ENCODE peak calls at places on chromosomes 13 and 19, in four cellular contexts. Q, I, S and K are unnamed samples.

GRCh38 chr13:30318026-30318425 is 10.7 kb upstream of the KATNAL1 start:
- DNase-seq in Q (no peak), I (no peak), S (no peak), K (peak)

GRCh38 chr13:66266761-66267160 is 963.4 kb downstream of the PCDH9 start:
- DNase-seq in Q (no peak), I (no peak), S (no peak), K (no peak)

GRCh38 chr19:45331411-45331810 is 8.7 kb upstream of the CKM start:
- DNase-seq in Q (no peak), I (no peak), S (no peak), K (no peak)

GRCh38 chr19:7888145-7888825 is at the start of gene LRRC8E:
- DNase-seq in Q (peak), I (no peak), S (peak), K (peak)

GRCh38 chr13:109712187-109712601 is 74.2 kb downstream of the IRS2 start:
- DNase-seq in Q (no peak), I (no peak), S (no peak), K (no peak)

GRCh38 chr13:108830916-108831315 is 201.5 kb downstream of the MYO16 start:
- DNase-seq in Q (no peak), I (no peak), S (no peak), K (no peak)

GRCh38 chr13:27005556-27005955 is 166.1 kb downstream of the USP12 start:
- DNase-seq in Q (no peak), I (no peak), S (no peak), K (no peak)

GRCh38 chr19:52638601-52639000 is 446 bp upstream of the ZNF83 start:
- DNase-seq in Q (peak), I (peak), S (no peak), K (no peak)

GRCh38 chr19:15297416-15298224 is 34.7 kb downstream of the BRD4 start:
- DNase-seq in Q (no peak), I (no peak), S (no peak), K (peak)

GRCh38 chr19:54790711-54791110 is 12.7 kb upstream of the KIR2DL4 start:
- DNase-seq in Q (no peak), I (no peak), S (no peak), K (no peak)

GRCh38 chr19:35899547-35900214 is 659 bp downstream of the NFKBID start:
- DNase-seq in Q (peak), I (peak), S (peak), K (peak)

GRCh38 chr19:34041922-34042521 is 130.3 kb upstream of the LSM14A start:
- DNase-seq in Q (peak), I (peak), S (peak), K (peak)

GRCh38 chr13:50631041-50631440 is 212.5 kb downstream of the DLEU7 start:
- DNase-seq in Q (no peak), I (no peak), S (no peak), K (no peak)

GRCh38 chr13:32956595-32956933 is 59.7 kb upstream of the KL start:
- DNase-seq in Q (no peak), I (no peak), S (no peak), K (no peak)

GRCh38 chr13:83691966-83692365 is 190.3 kb downstream of the SLITRK1 start:
- DNase-seq in Q (no peak), I (no peak), S (no peak), K (peak)

GRCh38 chr13:78030351-78030750 is 111.7 kb upstream of the EDNRB start:
- DNase-seq in Q (no peak), I (no peak), S (no peak), K (no peak)

GRCh38 chr13:60335531-60335930 is 61.5 kb upstream of the TDRD3 start:
- DNase-seq in Q (no peak), I (no peak), S (no peak), K (peak)

GRCh38 chr13:110516500-110516899 is 45.0 kb downstream of the RAB20 start:
- DNase-seq in Q (no peak), I (no peak), S (no peak), K (no peak)

GRCh38 chr19:38993271-38993670 is 17.7 kb upstream of the FBXO17 start:
- DNase-seq in Q (no peak), I (no peak), S (no peak), K (peak)

GRCh38 chr13:50387124-50387581 is 371.9 kb downstream of the KCNRG start:
- DNase-seq in Q (peak), I (peak), S (peak), K (peak)

GRCh38 chr19:47720669-47721068 is 7.4 kb downstream of the EHD2 start:
- DNase-seq in Q (no peak), I (no peak), S (no peak), K (no peak)

GRCh38 chr19:8233370-8233769 is 24.2 kb downstream of the CERS4 start:
- DNase-seq in Q (no peak), I (no peak), S (no peak), K (no peak)

GRCh38 chr13:76663941-76664340 is 222.3 kb downstream of the KCTD12 start:
- DNase-seq in Q (no peak), I (no peak), S (no peak), K (peak)

GRCh38 chr13:88628882-88629281 is 957.7 kb downstream of the SLITRK5 start:
- DNase-seq in Q (no peak), I (no peak), S (no peak), K (no peak)

GRCh38 chr19:23771761-23772667 is 13.3 kb upstream of the ZNF681 start:
- DNase-seq in Q (no peak), I (no peak), S (no peak), K (no peak)

GRCh38 chr19:46715620-46716012 is 1.3 kb downstream of the PRKD2 start:
- DNase-seq in Q (no peak), I (no peak), S (no peak), K (no peak)

GRCh38 chr19:43594081-43594697 is 1.7 kb downstream of the IRGQ start:
- DNase-seq in Q (no peak), I (no peak), S (no peak), K (no peak)

GRCh38 chr13:98180092-98180491 is 3.0 kb upstream of the RNF113B start:
- DNase-seq in Q (no peak), I (no peak), S (no peak), K (no peak)

GRCh38 chr13:50131998-50132936 is 117.0 kb downstream of the KCNRG start:
- DNase-seq in Q (no peak), I (no peak), S (no peak), K (no peak)

GRCh38 chr19:14147797-14148605 is 11.6 kb upstream of the ASF1B start:
- DNase-seq in Q (peak), I (peak), S (peak), K (peak)

GRCh38 chr19:12365094-12365371 is 450 bp downstream of the ZNF442 start:
- DNase-seq in Q (no peak), I (no peak), S (peak), K (peak)

GRCh38 chr13:110055089-110055488 is 251.9 kb downstream of the COL4A1 start:
- DNase-seq in Q (no peak), I (no peak), S (no peak), K (no peak)

GRCh38 chr13:111020021-111020420 is 95.1 kb upstream of the ARHGEF7 start:
- DNase-seq in Q (peak), I (no peak), S (no peak), K (no peak)

GRCh38 chr13:31201341-31202024 is 1.7 kb downstream of the B3GLCT start:
- DNase-seq in Q (no peak), I (no peak), S (no peak), K (peak)

GRCh38 chr13:48412881-48413351 is at the start of gene LPAR6:
- DNase-seq in Q (no peak), I (no peak), S (no peak), K (peak)
- H3K4me3 ChIP-seq in Q (peak), I (peak), S (peak), K (peak)

GRCh38 chr19:10625003-10625761 is at the start of gene SLC44A2:
- DNase-seq in Q (peak), I (peak), S (peak), K (peak)
- H3K4me3 ChIP-seq in Q (peak), I (peak), S (peak), K (peak)

GRCh38 chr19:28196961-28197360 is 1016.0 kb downstream of the UQCRFS1 start:
- DNase-seq in Q (no peak), I (no peak), S (no peak), K (no peak)

GRCh38 chr19:28207244-28207643 is 1005.7 kb downstream of the UQCRFS1 start:
- DNase-seq in Q (no peak), I (no peak), S (no peak), K (no peak)

GRCh38 chr19:28199323-28199722 is 1013.6 kb downstream of the UQCRFS1 start:
- DNase-seq in Q (no peak), I (no peak), S (no peak), K (no peak)

GRCh38 chr19:28201462-28201943 is 1011.4 kb downstream of the UQCRFS1 start:
- DNase-seq in Q (no peak), I (no peak), S (no peak), K (no peak)
- H3K4me3 ChIP-seq in Q (no peak), I (no peak), S (no peak), K (no peak)

GRCh38 chr13:40986328-40986856 is 32.7 kb downstream of the ELF1 start:
- DNase-seq in Q (no peak), I (no peak), S (no peak), K (peak)
- H3K4me3 ChIP-seq in Q (no peak), I (peak), S (no peak), K (no peak)

DNA sequence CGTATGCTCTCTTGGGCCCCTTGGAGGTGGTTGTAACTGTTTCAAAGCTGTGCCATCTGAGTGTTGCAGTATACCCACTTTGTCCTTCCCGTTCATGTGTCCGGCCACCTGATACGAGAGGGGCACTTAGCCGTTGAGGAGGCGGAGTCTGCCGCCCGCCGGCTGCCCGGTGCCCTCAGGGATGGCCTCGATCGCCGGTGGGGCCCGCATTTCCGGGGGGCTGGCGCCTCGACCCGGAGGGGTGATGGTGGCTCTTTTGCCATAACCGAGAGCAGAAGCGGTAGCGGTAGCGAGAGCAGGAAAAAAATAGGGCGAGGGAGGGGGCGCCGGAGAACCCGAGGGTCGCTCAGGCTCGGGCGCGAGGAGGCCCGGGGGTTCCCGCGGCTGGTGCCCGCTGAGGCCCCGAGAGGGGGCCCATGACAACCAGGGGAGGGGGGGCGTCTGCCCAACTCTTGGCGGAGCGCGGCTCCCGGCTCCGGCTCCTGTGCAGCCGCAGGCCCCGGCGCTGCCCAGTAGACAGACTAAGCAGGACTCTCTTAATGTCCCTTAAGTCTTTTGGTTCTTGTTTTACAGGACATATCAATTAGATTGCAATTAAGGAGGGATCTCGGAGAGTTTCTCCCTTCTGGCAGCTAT is 342.7 kb upstream of the SGCG start:
- DNase-seq in Q (no peak), I (peak), S (no peak), K (no peak)
- H3K4me3 ChIP-seq in Q (no peak), I (peak), S (peak), K (no peak)

DNA sequence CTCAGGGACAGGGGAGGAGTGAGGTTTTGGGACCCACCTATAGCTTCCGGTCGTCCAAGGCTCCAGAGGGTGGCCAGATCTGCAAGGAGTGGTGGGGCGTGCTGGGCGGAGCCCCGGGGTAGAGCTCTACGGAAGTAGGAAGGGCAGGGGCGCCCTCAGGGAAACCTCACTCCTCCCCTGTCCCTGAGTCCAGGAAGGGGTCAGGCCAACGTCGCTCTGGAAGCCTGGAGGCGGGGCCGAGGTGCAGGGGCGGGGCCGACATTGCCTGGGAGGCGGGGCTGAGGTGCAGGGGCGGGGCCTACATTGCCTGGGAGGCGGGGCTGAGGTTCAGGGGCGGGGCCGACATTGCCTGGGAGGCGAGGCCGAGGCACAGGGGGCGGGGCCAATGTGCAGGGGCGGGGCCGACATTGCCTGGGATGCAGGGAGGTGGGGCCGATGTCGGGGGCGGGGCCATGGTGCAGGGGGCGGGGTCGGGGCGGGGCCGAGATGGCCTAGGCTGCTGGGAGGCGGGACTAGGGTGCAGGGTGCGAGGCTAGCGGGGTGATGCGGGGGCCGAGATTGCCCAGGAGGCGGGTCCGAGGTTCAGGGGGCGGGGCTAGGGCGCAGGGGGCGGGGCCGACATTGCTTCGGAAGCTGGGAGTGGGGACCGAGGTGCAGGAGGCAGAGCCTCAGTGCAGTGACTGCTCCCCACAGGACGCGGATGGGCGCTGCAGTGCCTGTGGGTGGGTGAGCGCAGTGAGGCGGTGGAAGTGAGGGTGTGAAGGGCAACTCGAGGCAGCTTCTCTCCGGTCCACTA is 4.9 kb upstream of the PALM start:
- DNase-seq in Q (peak), I (peak), S (peak), K (peak)
- H3K4me3 ChIP-seq in Q (no peak), I (peak), S (peak), K (peak)

DNA sequence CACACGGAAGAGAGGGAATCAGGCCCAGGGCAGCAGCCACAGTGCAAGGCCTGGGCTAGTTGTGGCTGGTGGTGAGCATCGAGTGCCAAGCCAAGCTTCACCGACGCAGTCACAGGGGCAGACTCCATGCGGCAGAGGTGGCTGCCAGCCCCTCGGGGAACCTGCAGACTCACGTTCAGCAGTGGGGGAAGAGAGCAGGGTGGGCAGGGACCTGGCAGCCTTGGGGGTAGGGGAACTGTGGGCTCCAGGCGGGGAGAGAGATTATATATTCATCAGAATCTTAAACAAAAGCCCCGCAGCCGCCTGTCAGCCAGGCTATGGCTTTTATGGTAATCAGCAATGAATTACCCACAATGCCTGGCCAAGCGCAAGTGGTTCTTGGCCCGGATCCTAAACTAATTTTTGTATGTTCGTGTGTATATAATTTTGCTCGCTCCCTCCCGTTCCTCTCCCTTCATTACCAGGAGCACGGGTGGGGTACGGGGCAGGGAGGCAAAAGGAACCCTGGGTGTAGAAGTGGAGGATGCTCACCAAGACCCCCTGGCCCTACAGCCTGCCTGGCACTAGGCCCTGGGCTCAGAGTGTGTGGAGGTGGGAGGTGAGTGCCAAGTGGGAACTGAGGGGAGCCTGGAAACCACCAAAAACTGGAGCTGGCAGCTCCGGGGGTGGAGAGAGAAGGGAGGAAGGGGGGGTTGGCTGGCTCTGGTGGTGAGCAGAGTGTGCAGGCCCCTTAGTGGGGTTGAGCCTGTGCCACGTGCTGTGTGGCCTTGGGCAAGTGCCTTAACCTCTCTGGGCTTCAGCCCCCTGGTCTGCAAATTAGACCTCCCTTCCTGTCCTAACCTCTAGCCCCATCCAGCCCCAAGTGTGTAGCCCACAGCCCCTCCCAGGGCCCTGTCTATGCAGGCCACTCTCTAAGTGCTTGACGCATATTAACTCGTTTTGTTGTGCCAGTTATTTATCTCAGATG is 31.9 kb downstream of the PTPRS start:
- DNase-seq in Q (peak), I (peak), S (peak), K (peak)
- H3K4me3 ChIP-seq in Q (peak), I (peak), S (peak), K (peak)

GRCh38 chr13:71854401-71854800 is 12.6 kb downstream of the DACH1 start:
- DNase-seq in Q (no peak), I (no peak), S (no peak), K (no peak)

GRCh38 chr13:71856548-71856947 is 10.5 kb downstream of the DACH1 start:
- DNase-seq in Q (no peak), I (no peak), S (no peak), K (no peak)

GRCh38 chr13:71861769-71862168 is 5.2 kb downstream of the DACH1 start:
- DNase-seq in Q (no peak), I (no peak), S (no peak), K (no peak)

GRCh38 chr13:71860547-71861131 is 6.4 kb downstream of the DACH1 start:
- DNase-seq in Q (no peak), I (no peak), S (no peak), K (no peak)

GRCh38 chr13:71858647-71859046 is 8.4 kb downstream of the DACH1 start:
- DNase-seq in Q (no peak), I (no peak), S (no peak), K (no peak)
- H3K4me3 ChIP-seq in Q (no peak), I (no peak), S (no peak), K (no peak)

GRCh38 chr13:40215311-40215710 is 451.1 kb downstream of the FOXO1 start:
- DNase-seq in Q (no peak), I (no peak), S (no peak), K (no peak)
- H3K4me3 ChIP-seq in Q (no peak), I (no peak), S (no peak), K (no peak)

GRCh38 chr19:3720533-3720917 is 12.3 kb downstream of the TJP3 start:
- DNase-seq in Q (no peak), I (no peak), S (peak), K (no peak)
- H3K4me3 ChIP-seq in Q (no peak), I (no peak), S (no peak), K (no peak)